ENCODE peak calls at places on chromosomes 7 and 10, in eight cellular contexts. One of them, this sample, is unnamed.

GRCh38 chr10:112950714-112951348 is 784 bp downstream of the TCF7L2 start:
- DNase-seq in tibial nerve: no peak
- DNase-seq in lower lobe of right lung: peak; percentile 49
- DNase-seq in MM.1S: peak; percentile 18
- DNase-seq in left ventricle myocardium inferior: peak; percentile 23
- DNase-seq in fibroblast of lung: peak; percentile 53
- DNase-seq in IMR-90: peak; percentile 49
- DNase-seq in heart left ventricle: peak; percentile 41
- DNase-seq in this sample: peak; percentile 48

GRCh38 chr10:98438715-98439114 is 8.0 kb downstream of the HPS1 start:
- DNase-seq in tibial nerve: no peak
- DNase-seq in lower lobe of right lung: no peak
- DNase-seq in MM.1S: no peak
- DNase-seq in left ventricle myocardium inferior: no peak
- DNase-seq in fibroblast of lung: no peak
- DNase-seq in IMR-90: no peak
- DNase-seq in heart left ventricle: no peak
- DNase-seq in this sample: no peak

GRCh38 chr7:87474046-87474445 is 1.4 kb downstream of the ABCB4 start:
- DNase-seq in tibial nerve: no peak
- DNase-seq in lower lobe of right lung: no peak
- DNase-seq in MM.1S: no peak
- DNase-seq in left ventricle myocardium inferior: no peak
- DNase-seq in fibroblast of lung: no peak
- DNase-seq in IMR-90: no peak
- DNase-seq in heart left ventricle: no peak
- DNase-seq in this sample: no peak

GRCh38 chr7:99864041-99864440 is 12.8 kb downstream of the OR2AE1 start:
- DNase-seq in tibial nerve: no peak
- DNase-seq in lower lobe of right lung: no peak
- DNase-seq in MM.1S: no peak
- DNase-seq in left ventricle myocardium inferior: no peak
- DNase-seq in fibroblast of lung: peak; percentile 8
- DNase-seq in IMR-90: no peak
- DNase-seq in heart left ventricle: no peak
- DNase-seq in this sample: no peak

GRCh38 chr7:15323545-15323944 is 238.3 kb downstream of the AGMO start:
- DNase-seq in tibial nerve: no peak
- DNase-seq in lower lobe of right lung: no peak
- DNase-seq in MM.1S: no peak
- DNase-seq in left ventricle myocardium inferior: no peak
- DNase-seq in fibroblast of lung: peak; percentile 49
- DNase-seq in IMR-90: no peak
- DNase-seq in heart left ventricle: peak; percentile 11
- DNase-seq in this sample: no peak

GRCh38 chr7:128247640-128248194 is 6.6 kb downstream of the LEP start:
- DNase-seq in tibial nerve: no peak
- DNase-seq in lower lobe of right lung: no peak
- DNase-seq in MM.1S: no peak
- DNase-seq in left ventricle myocardium inferior: no peak
- DNase-seq in fibroblast of lung: peak; percentile 31
- DNase-seq in IMR-90: peak; percentile 35
- DNase-seq in heart left ventricle: no peak
- DNase-seq in this sample: no peak

GRCh38 chr7:4633012-4633411 is 49.1 kb upstream of the FOXK1 start:
- DNase-seq in tibial nerve: no peak
- DNase-seq in lower lobe of right lung: no peak
- DNase-seq in MM.1S: no peak
- DNase-seq in left ventricle myocardium inferior: no peak
- DNase-seq in fibroblast of lung: peak; percentile 48
- DNase-seq in IMR-90: peak; percentile 76
- DNase-seq in heart left ventricle: no peak
- DNase-seq in this sample: no peak

GRCh38 chr7:2639994-2640830 is 8.4 kb downstream of the TTYH3 start:
- DNase-seq in tibial nerve: no peak
- DNase-seq in lower lobe of right lung: no peak
- DNase-seq in MM.1S: no peak
- DNase-seq in left ventricle myocardium inferior: no peak
- DNase-seq in fibroblast of lung: no peak
- DNase-seq in IMR-90: no peak
- DNase-seq in heart left ventricle: no peak
- DNase-seq in this sample: no peak

GRCh38 chr10:98416989-98417388 is 2.0 kb upstream of the PYROXD2 start:
- DNase-seq in tibial nerve: no peak
- DNase-seq in lower lobe of right lung: no peak
- DNase-seq in MM.1S: no peak
- DNase-seq in left ventricle myocardium inferior: no peak
- DNase-seq in fibroblast of lung: no peak
- DNase-seq in IMR-90: no peak
- DNase-seq in heart left ventricle: no peak
- DNase-seq in this sample: no peak

GRCh38 chr10:57992321-57993077 is 275.2 kb downstream of the IPMK start:
- DNase-seq in tibial nerve: no peak
- DNase-seq in lower lobe of right lung: no peak
- DNase-seq in MM.1S: peak; percentile 9
- DNase-seq in left ventricle myocardium inferior: no peak
- DNase-seq in fibroblast of lung: no peak
- DNase-seq in IMR-90: peak; percentile 19
- DNase-seq in heart left ventricle: no peak
- DNase-seq in this sample: no peak

GRCh38 chr10:51421853-51422252 is 277.5 kb downstream of the CSTF2T start:
- DNase-seq in tibial nerve: no peak
- DNase-seq in lower lobe of right lung: no peak
- DNase-seq in MM.1S: no peak
- DNase-seq in left ventricle myocardium inferior: no peak
- DNase-seq in fibroblast of lung: no peak
- DNase-seq in IMR-90: peak; percentile 10
- DNase-seq in heart left ventricle: peak; percentile 29
- DNase-seq in this sample: no peak

GRCh38 chr10:48282829-48283228 is 8.3 kb upstream of the FRMPD2 start:
- DNase-seq in tibial nerve: no peak
- DNase-seq in lower lobe of right lung: no peak
- DNase-seq in MM.1S: peak; percentile 58
- DNase-seq in left ventricle myocardium inferior: no peak
- DNase-seq in fibroblast of lung: no peak
- DNase-seq in IMR-90: no peak
- DNase-seq in heart left ventricle: no peak
- DNase-seq in this sample: no peak

GRCh38 chr10:16999665-17000451 is 129.8 kb downstream of the CUBN start:
- DNase-seq in tibial nerve: peak; percentile 49
- DNase-seq in lower lobe of right lung: no peak
- DNase-seq in MM.1S: no peak
- DNase-seq in left ventricle myocardium inferior: no peak
- DNase-seq in fibroblast of lung: peak; percentile 82
- DNase-seq in IMR-90: peak; percentile 85
- DNase-seq in heart left ventricle: no peak
- DNase-seq in this sample: no peak

GRCh38 chr10:48448796-48449195 is 142.3 kb downstream of the MAPK8 start:
- DNase-seq in tibial nerve: no peak
- DNase-seq in lower lobe of right lung: no peak
- DNase-seq in MM.1S: no peak
- DNase-seq in left ventricle myocardium inferior: no peak
- DNase-seq in fibroblast of lung: peak; percentile 58
- DNase-seq in IMR-90: peak; percentile 80
- DNase-seq in heart left ventricle: no peak
- DNase-seq in this sample: no peak

GRCh38 chr10:480498-480927 is 209.0 kb downstream of the DIP2C start:
- DNase-seq in tibial nerve: no peak
- DNase-seq in lower lobe of right lung: no peak
- DNase-seq in MM.1S: no peak
- DNase-seq in left ventricle myocardium inferior: no peak
- DNase-seq in fibroblast of lung: no peak
- DNase-seq in IMR-90: no peak
- DNase-seq in heart left ventricle: no peak
- DNase-seq in this sample: no peak

GRCh38 chr10:92238586-92239098 is 52.2 kb downstream of the CPEB3 start:
- DNase-seq in tibial nerve: peak; percentile 15
- DNase-seq in lower lobe of right lung: peak; percentile 69
- DNase-seq in MM.1S: no peak
- DNase-seq in left ventricle myocardium inferior: no peak
- DNase-seq in fibroblast of lung: peak; percentile 66
- DNase-seq in IMR-90: peak; percentile 43
- DNase-seq in heart left ventricle: no peak
- DNase-seq in this sample: no peak

GRCh38 chr7:35988105-35988504 is 164.9 kb upstream of the EEPD1 start:
- DNase-seq in tibial nerve: no peak
- DNase-seq in lower lobe of right lung: no peak
- DNase-seq in MM.1S: no peak
- DNase-seq in left ventricle myocardium inferior: no peak
- DNase-seq in fibroblast of lung: no peak
- DNase-seq in IMR-90: no peak
- DNase-seq in heart left ventricle: no peak
- DNase-seq in this sample: no peak

GRCh38 chr10:104021246-104021645 is 54.3 kb downstream of the SLK start:
- DNase-seq in tibial nerve: no peak
- DNase-seq in lower lobe of right lung: no peak
- DNase-seq in MM.1S: no peak
- DNase-seq in left ventricle myocardium inferior: no peak
- DNase-seq in fibroblast of lung: no peak
- DNase-seq in IMR-90: no peak
- DNase-seq in heart left ventricle: no peak
- DNase-seq in this sample: no peak
- H3K36me3 ChIP-seq in tibial nerve: peaks cover 3% of the 10 kb centered on the region
- H3K36me3 ChIP-seq in lower lobe of right lung: peaks cover 92% of the 10 kb centered on the region
- H3K36me3 ChIP-seq in MM.1S: peaks cover 10% of the 10 kb centered on the region
- H3K36me3 ChIP-seq in left ventricle myocardium inferior: peaks cover 82% of the 10 kb centered on the region
- H3K36me3 ChIP-seq in fibroblast of lung: peaks cover 12% of the 10 kb centered on the region
- H3K36me3 ChIP-seq in IMR-90: peaks cover 39% of the 10 kb centered on the region
- H3K36me3 ChIP-seq in heart left ventricle: peaks cover 98% of the 10 kb centered on the region
- H3K36me3 ChIP-seq in this sample: peaks cover 3% of the 10 kb centered on the region

GRCh38 chr7:45242261-45242660 is 84.7 kb downstream of the RAMP3 start:
- DNase-seq in tibial nerve: no peak
- DNase-seq in lower lobe of right lung: no peak
- DNase-seq in MM.1S: no peak
- DNase-seq in left ventricle myocardium inferior: no peak
- DNase-seq in fibroblast of lung: no peak
- DNase-seq in IMR-90: no peak
- DNase-seq in heart left ventricle: no peak
- DNase-seq in this sample: no peak

GRCh38 chr7:45240926-45241325 is 83.3 kb downstream of the RAMP3 start:
- DNase-seq in tibial nerve: no peak
- DNase-seq in lower lobe of right lung: no peak
- DNase-seq in MM.1S: no peak
- DNase-seq in left ventricle myocardium inferior: no peak
- DNase-seq in fibroblast of lung: no peak
- DNase-seq in IMR-90: no peak
- DNase-seq in heart left ventricle: no peak
- DNase-seq in this sample: no peak

GRCh38 chr7:45241339-45242109 is 83.9 kb downstream of the RAMP3 start:
- DNase-seq in tibial nerve: no peak
- DNase-seq in lower lobe of right lung: no peak
- DNase-seq in MM.1S: no peak
- DNase-seq in left ventricle myocardium inferior: peak; percentile 31
- DNase-seq in fibroblast of lung: no peak
- DNase-seq in IMR-90: no peak
- DNase-seq in heart left ventricle: no peak
- DNase-seq in this sample: no peak

GRCh38 chr7:45244996-45245395 is 87.4 kb downstream of the RAMP3 start:
- DNase-seq in tibial nerve: no peak
- DNase-seq in lower lobe of right lung: no peak
- DNase-seq in MM.1S: no peak
- DNase-seq in left ventricle myocardium inferior: no peak
- DNase-seq in fibroblast of lung: no peak
- DNase-seq in IMR-90: no peak
- DNase-seq in heart left ventricle: no peak
- DNase-seq in this sample: no peak

GRCh38 chr7:45242698-45243097 is 85.1 kb downstream of the RAMP3 start:
- DNase-seq in tibial nerve: no peak
- DNase-seq in lower lobe of right lung: no peak
- DNase-seq in MM.1S: no peak
- DNase-seq in left ventricle myocardium inferior: no peak
- DNase-seq in fibroblast of lung: no peak
- DNase-seq in IMR-90: no peak
- DNase-seq in heart left ventricle: no peak
- DNase-seq in this sample: no peak
- H3K27me3 ChIP-seq in tibial nerve: no peaks in the 10 kb centered on the region
- H3K27me3 ChIP-seq in lower lobe of right lung: no peaks in the 10 kb centered on the region
- H3K27me3 ChIP-seq in MM.1S: no peaks in the 10 kb centered on the region
- H3K27me3 ChIP-seq in left ventricle myocardium inferior: peaks cover 48% of the 10 kb centered on the region
- H3K27me3 ChIP-seq in fibroblast of lung: peaks cover 10% of the 10 kb centered on the region
- H3K27me3 ChIP-seq in IMR-90: peaks cover 15% of the 10 kb centered on the region
- H3K27me3 ChIP-seq in heart left ventricle: no peaks in the 10 kb centered on the region
- H3K27me3 ChIP-seq in this sample: peaks cover 4% of the 10 kb centered on the region

DNA sequence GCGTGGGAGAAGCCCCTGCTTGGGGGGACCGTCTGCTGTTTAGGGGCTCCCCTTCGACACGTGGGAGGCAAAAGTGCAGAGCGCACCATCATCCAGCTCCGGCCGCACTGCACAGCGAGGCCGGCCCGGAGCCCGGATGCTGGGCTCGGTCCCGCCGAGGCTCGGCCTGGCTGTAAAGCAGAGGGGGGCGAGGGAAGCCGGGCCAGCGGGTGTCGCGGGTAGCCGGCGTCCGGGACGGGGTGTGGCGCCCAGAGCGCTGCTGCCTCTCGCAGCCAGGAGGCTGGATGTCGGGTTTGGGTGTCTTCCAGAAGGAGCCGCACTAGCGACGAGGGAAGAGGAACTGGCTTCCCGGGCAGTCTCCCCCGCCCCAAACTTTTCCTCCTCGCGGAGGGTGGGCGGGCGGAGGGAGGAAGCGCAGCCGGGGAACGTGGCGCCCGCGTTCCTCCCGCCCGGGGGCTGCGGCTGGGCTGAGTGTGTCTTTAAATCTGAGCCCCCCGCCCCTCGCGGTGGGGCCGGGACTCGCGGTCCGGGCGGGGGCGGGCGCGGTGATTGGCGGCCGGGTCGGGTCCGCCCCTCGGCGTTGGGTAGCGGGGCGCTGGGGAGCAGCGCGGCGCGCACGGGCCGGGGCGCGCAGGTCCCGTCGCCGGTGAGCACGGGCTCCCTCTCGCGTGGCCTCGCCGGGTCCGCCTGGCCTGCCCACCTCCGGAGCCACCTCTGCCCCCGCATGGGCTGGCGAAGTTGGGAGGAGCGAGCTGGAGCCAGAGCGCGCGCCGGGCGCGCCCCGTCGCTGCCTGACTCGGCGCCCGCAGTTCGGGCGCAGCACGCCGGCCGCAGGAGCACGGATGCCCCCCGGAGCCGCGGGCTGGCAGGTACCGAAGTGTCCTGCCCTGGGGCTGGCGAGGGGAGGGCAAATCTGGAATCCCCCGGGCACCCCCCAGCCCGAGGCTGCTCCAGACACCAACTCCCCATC is at the start of gene PALD1:
- DNase-seq in tibial nerve: peak; percentile 37
- DNase-seq in lower lobe of right lung: peak; percentile 78
- DNase-seq in MM.1S: peak; percentile 73
- DNase-seq in left ventricle myocardium inferior: peak; percentile 83
- DNase-seq in fibroblast of lung: peak; percentile 33
- DNase-seq in IMR-90: no peak
- DNase-seq in heart left ventricle: peak; percentile 89
- DNase-seq in this sample: peak; percentile 89
- TF ChIP-seq CTCF in tibial nerve: peak; percentile 55
- TF ChIP-seq CTCF in lower lobe of right lung: peak; percentile 30
- TF ChIP-seq CTCF in MM.1S: no peak
- TF ChIP-seq CTCF in left ventricle myocardium inferior: peak; percentile 72
- TF ChIP-seq CTCF in fibroblast of lung: peak; percentile 19
- TF ChIP-seq CTCF in IMR-90: no peak
- TF ChIP-seq CTCF in heart left ventricle: peak; percentile 52
- TF ChIP-seq CTCF in this sample: no peak

DNA sequence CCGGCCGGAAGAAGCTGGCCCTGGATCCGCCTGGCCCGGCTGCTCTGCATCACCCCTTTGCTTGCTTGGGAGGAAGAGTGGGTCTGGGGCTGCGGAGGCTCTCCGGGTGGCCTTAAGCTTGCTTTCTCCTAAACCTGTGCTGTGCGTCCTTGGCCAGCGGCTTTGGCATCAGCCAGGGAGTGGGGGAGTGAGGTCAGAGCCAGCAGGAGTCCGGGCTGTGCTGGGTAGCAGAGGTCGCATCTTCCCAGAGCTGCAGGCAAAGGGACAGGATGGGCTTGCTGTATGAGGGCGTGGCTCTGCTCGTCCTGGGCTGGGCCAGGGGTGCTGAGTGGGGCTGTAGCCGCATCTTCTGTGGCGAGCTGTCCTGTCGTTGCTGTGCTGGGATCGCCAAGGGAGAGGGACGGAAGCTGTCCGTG is 21.1 kb downstream of the BNIP3 start:
- DNase-seq in tibial nerve: no peak
- DNase-seq in lower lobe of right lung: no peak
- DNase-seq in MM.1S: no peak
- DNase-seq in left ventricle myocardium inferior: no peak
- DNase-seq in fibroblast of lung: no peak
- DNase-seq in IMR-90: no peak
- DNase-seq in heart left ventricle: no peak
- DNase-seq in this sample: no peak
- H3K36me3 ChIP-seq in tibial nerve: peaks cover 1% of the 10 kb centered on the region
- H3K36me3 ChIP-seq in lower lobe of right lung: peaks cover 25% of the 10 kb centered on the region
- H3K36me3 ChIP-seq in MM.1S: peaks cover under 1% of the 10 kb centered on the region
- H3K36me3 ChIP-seq in left ventricle myocardium inferior: peaks cover 31% of the 10 kb centered on the region
- H3K36me3 ChIP-seq in fibroblast of lung: peaks cover 5% of the 10 kb centered on the region
- H3K36me3 ChIP-seq in IMR-90: peaks cover 30% of the 10 kb centered on the region
- H3K36me3 ChIP-seq in heart left ventricle: peaks cover 34% of the 10 kb centered on the region
- H3K36me3 ChIP-seq in this sample: no peaks in the 10 kb centered on the region

This sample was measured in Caco-2.